ENCODE peak calls at places on chromosomes 2 and 18, in nine cellular contexts. One of them, this sample, is unnamed.

GRCh38 chr2:131039101-131039440 is 54.2 kb downstream of the FAM168B start:
- DNase-seq in CD4-positive, alpha-beta T cell: no peak
- DNase-seq in GM12878: no peak
- DNase-seq in neural progenitor cell: no peak
- DNase-seq in tibial artery: no peak
- DNase-seq in Peyer's patch: no peak
- DNase-seq in mesendoderm: no peak
- DNase-seq in endothelial cell of umbilical vein: no peak
- DNase-seq in endodermal cell: no peak
- DNase-seq in this sample: no peak

GRCh38 chr2:5690718-5691658 is 1.2 kb upstream of the SOX11 start:
- DNase-seq in CD4-positive, alpha-beta T cell: no peak
- DNase-seq in GM12878: no peak
- DNase-seq in neural progenitor cell: peak
- DNase-seq in tibial artery: no peak
- DNase-seq in Peyer's patch: no peak
- DNase-seq in mesendoderm: peak
- DNase-seq in endothelial cell of umbilical vein: no peak
- DNase-seq in endodermal cell: peak
- DNase-seq in this sample: no peak

GRCh38 chr18:50632895-50633515 is 73.1 kb downstream of the MAPK4 start:
- DNase-seq in CD4-positive, alpha-beta T cell: no peak
- DNase-seq in GM12878: no peak
- DNase-seq in neural progenitor cell: no peak
- DNase-seq in tibial artery: no peak
- DNase-seq in Peyer's patch: no peak
- DNase-seq in mesendoderm: no peak
- DNase-seq in endothelial cell of umbilical vein: no peak
- DNase-seq in endodermal cell: no peak
- DNase-seq in this sample: no peak

GRCh38 chr18:46140173-46140572 is 36.0 kb downstream of the HAUS1 start:
- DNase-seq in CD4-positive, alpha-beta T cell: no peak
- DNase-seq in GM12878: no peak
- DNase-seq in neural progenitor cell: no peak
- DNase-seq in tibial artery: no peak
- DNase-seq in Peyer's patch: no peak
- DNase-seq in mesendoderm: no peak
- DNase-seq in endothelial cell of umbilical vein: no peak
- DNase-seq in endodermal cell: no peak
- DNase-seq in this sample: no peak

GRCh38 chr2:2010266-2010665 is 266.0 kb upstream of the PXDN start:
- DNase-seq in CD4-positive, alpha-beta T cell: no peak
- DNase-seq in GM12878: no peak
- DNase-seq in neural progenitor cell: no peak
- DNase-seq in tibial artery: no peak
- DNase-seq in Peyer's patch: no peak
- DNase-seq in mesendoderm: no peak
- DNase-seq in endothelial cell of umbilical vein: no peak
- DNase-seq in endodermal cell: peak
- DNase-seq in this sample: no peak

GRCh38 chr2:11496311-11496710 is 30.4 kb upstream of the E2F6 start:
- DNase-seq in CD4-positive, alpha-beta T cell: no peak
- DNase-seq in GM12878: no peak
- DNase-seq in neural progenitor cell: no peak
- DNase-seq in tibial artery: no peak
- DNase-seq in Peyer's patch: no peak
- DNase-seq in mesendoderm: no peak
- DNase-seq in endothelial cell of umbilical vein: no peak
- DNase-seq in endodermal cell: no peak
- DNase-seq in this sample: no peak

GRCh38 chr2:121803503-121803902 is 48.1 kb downstream of the TSN start:
- DNase-seq in CD4-positive, alpha-beta T cell: no peak
- DNase-seq in GM12878: no peak
- DNase-seq in neural progenitor cell: no peak
- DNase-seq in tibial artery: no peak
- DNase-seq in Peyer's patch: no peak
- DNase-seq in mesendoderm: no peak
- DNase-seq in endothelial cell of umbilical vein: no peak
- DNase-seq in endodermal cell: no peak
- DNase-seq in this sample: no peak

GRCh38 chr2:188787661-188788044 is 186.5 kb upstream of the COL3A1 start:
- DNase-seq in CD4-positive, alpha-beta T cell: no peak
- DNase-seq in GM12878: no peak
- DNase-seq in neural progenitor cell: no peak
- DNase-seq in tibial artery: no peak
- DNase-seq in Peyer's patch: no peak
- DNase-seq in mesendoderm: no peak
- DNase-seq in endothelial cell of umbilical vein: peak
- DNase-seq in endodermal cell: no peak
- DNase-seq in this sample: no peak

DNA sequence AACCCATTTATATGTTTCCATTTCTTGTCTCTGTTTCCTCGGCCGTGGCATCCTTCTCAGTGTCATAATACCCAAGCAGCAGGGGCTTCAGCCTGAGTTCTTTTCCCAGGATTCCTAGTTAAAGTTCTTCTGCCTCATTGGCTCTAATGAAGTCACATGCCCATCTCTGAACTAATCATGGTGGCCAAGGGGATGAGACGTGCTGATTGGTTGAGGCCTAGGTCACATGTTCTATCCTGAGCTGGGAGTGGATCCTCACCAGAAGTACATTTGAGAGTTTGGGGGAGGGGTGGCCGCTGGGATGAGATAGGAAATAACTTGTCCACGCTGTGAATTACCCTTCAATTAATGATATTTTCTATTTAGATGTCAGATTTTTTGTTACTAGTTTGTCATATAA is 3.8 kb upstream of the UGT1A5 start:
- DNase-seq in CD4-positive, alpha-beta T cell: no peak
- DNase-seq in GM12878: no peak
- DNase-seq in neural progenitor cell: no peak
- DNase-seq in tibial artery: no peak
- DNase-seq in Peyer's patch: no peak
- DNase-seq in mesendoderm: peak
- DNase-seq in endothelial cell of umbilical vein: no peak
- DNase-seq in endodermal cell: no peak
- DNase-seq in this sample: no peak
- H3K27ac ChIP-seq in CD4-positive, alpha-beta T cell: no peak
- H3K27ac ChIP-seq in GM12878: no peak
- H3K27ac ChIP-seq in neural progenitor cell: no peak
- H3K27ac ChIP-seq in tibial artery: no peak
- H3K27ac ChIP-seq in Peyer's patch: no peak
- H3K27ac ChIP-seq in mesendoderm: no peak
- H3K27ac ChIP-seq in endothelial cell of umbilical vein: no peak
- H3K27ac ChIP-seq in endodermal cell: no peak
- H3K27ac ChIP-seq in this sample: no peak

GRCh38 chr2:227862741-227863588 is 8.5 kb upstream of the DAW1 start:
- DNase-seq in CD4-positive, alpha-beta T cell: no peak
- DNase-seq in GM12878: no peak
- DNase-seq in neural progenitor cell: no peak
- DNase-seq in tibial artery: peak
- DNase-seq in Peyer's patch: no peak
- DNase-seq in mesendoderm: peak
- DNase-seq in endothelial cell of umbilical vein: peak
- DNase-seq in endodermal cell: peak
- DNase-seq in this sample: no peak

GRCh38 chr2:227862227-227862740 is 9.1 kb upstream of the DAW1 start:
- DNase-seq in CD4-positive, alpha-beta T cell: no peak
- DNase-seq in GM12878: no peak
- DNase-seq in neural progenitor cell: peak
- DNase-seq in tibial artery: no peak
- DNase-seq in Peyer's patch: peak
- DNase-seq in mesendoderm: peak
- DNase-seq in endothelial cell of umbilical vein: peak
- DNase-seq in endodermal cell: no peak
- DNase-seq in this sample: peak

GRCh38 chr2:227865281-227865680 is 6.2 kb upstream of the DAW1 start:
- DNase-seq in CD4-positive, alpha-beta T cell: no peak
- DNase-seq in GM12878: no peak
- DNase-seq in neural progenitor cell: no peak
- DNase-seq in tibial artery: no peak
- DNase-seq in Peyer's patch: no peak
- DNase-seq in mesendoderm: no peak
- DNase-seq in endothelial cell of umbilical vein: no peak
- DNase-seq in endodermal cell: no peak
- DNase-seq in this sample: no peak

GRCh38 chr2:227867386-227867785 is 4.0 kb upstream of the DAW1 start:
- DNase-seq in CD4-positive, alpha-beta T cell: no peak
- DNase-seq in GM12878: no peak
- DNase-seq in neural progenitor cell: no peak
- DNase-seq in tibial artery: no peak
- DNase-seq in Peyer's patch: no peak
- DNase-seq in mesendoderm: no peak
- DNase-seq in endothelial cell of umbilical vein: no peak
- DNase-seq in endodermal cell: no peak
- DNase-seq in this sample: no peak

DNA sequence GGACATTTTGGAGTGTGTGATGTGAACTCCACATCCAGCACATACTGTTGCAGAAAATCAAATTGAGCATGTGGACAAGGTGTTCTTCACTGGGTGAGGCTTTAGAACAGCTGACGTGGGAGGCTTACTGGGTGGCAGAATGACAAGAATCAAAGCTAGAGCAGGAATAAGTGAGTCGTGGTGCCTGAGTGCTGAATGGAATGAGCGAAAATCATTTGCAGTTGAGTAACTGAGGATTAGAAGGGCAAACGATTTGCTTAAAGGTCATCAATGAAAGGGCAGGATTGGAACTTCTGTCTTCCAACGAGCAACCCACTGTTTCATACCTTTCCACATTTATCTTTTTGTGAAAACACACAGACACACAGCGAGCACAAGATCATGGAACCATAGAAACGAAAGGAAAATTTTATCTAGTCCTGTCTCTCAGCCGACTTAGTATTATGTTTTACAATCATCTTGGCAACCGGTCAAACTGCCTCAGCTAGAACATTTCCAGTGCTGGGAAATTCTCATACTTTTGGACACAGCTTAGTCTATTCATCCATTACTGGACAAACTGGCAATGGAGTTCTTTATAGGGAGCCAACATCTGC is 7.2 kb upstream of the DAW1 start:
- DNase-seq in CD4-positive, alpha-beta T cell: no peak
- DNase-seq in GM12878: no peak
- DNase-seq in neural progenitor cell: no peak
- DNase-seq in tibial artery: peak
- DNase-seq in Peyer's patch: no peak
- DNase-seq in mesendoderm: no peak
- DNase-seq in endothelial cell of umbilical vein: no peak
- DNase-seq in endodermal cell: no peak
- DNase-seq in this sample: no peak
- H3K27ac ChIP-seq in CD4-positive, alpha-beta T cell: no peak
- H3K27ac ChIP-seq in GM12878: no peak
- H3K27ac ChIP-seq in neural progenitor cell: no peak
- H3K27ac ChIP-seq in tibial artery: peak
- H3K27ac ChIP-seq in Peyer's patch: no peak
- H3K27ac ChIP-seq in mesendoderm: no peak
- H3K27ac ChIP-seq in endothelial cell of umbilical vein: no peak
- H3K27ac ChIP-seq in endodermal cell: no peak
- H3K27ac ChIP-seq in this sample: no peak

DNA sequence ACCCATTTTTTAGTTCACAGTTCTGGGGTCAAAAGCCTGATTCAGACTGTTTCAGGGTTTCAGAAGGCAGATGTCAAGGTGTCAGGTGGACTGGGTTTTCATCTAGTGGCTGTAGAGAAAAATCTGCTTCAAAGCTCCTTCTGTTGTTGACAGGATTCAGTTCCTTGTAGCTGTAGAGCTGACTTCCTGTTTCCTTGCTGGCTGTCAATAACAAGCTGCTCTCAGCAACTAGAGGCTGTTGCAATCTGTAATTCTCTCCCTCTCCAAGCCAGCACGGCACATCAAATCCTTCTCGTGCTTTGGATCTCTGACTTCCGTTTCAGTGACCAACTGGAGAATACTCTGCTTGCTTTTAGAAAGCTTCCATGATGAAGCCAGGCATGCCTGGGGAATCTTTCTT is 179.4 kb downstream of the DOK6 start:
- DNase-seq in CD4-positive, alpha-beta T cell: no peak
- DNase-seq in GM12878: peak
- DNase-seq in neural progenitor cell: no peak
- DNase-seq in tibial artery: no peak
- DNase-seq in Peyer's patch: no peak
- DNase-seq in mesendoderm: peak
- DNase-seq in endothelial cell of umbilical vein: no peak
- DNase-seq in endodermal cell: no peak
- DNase-seq in this sample: peak
- H3K27ac ChIP-seq in CD4-positive, alpha-beta T cell: no peak
- H3K27ac ChIP-seq in GM12878: no peak
- H3K27ac ChIP-seq in neural progenitor cell: no peak
- H3K27ac ChIP-seq in tibial artery: no peak
- H3K27ac ChIP-seq in Peyer's patch: no peak
- H3K27ac ChIP-seq in mesendoderm: no peak
- H3K27ac ChIP-seq in endothelial cell of umbilical vein: no peak
- H3K27ac ChIP-seq in endodermal cell: no peak
- H3K27ac ChIP-seq in this sample: no peak

GRCh38 chr2:20483496-20483895 is 36.6 kb downstream of the RHOB start:
- DNase-seq in CD4-positive, alpha-beta T cell: no peak
- DNase-seq in GM12878: no peak
- DNase-seq in neural progenitor cell: no peak
- DNase-seq in tibial artery: peak
- DNase-seq in Peyer's patch: peak
- DNase-seq in mesendoderm: no peak
- DNase-seq in endothelial cell of umbilical vein: no peak
- DNase-seq in endodermal cell: no peak
- DNase-seq in this sample: no peak

GRCh38 chr2:20484810-20485611 is 38.1 kb downstream of the RHOB start:
- DNase-seq in CD4-positive, alpha-beta T cell: no peak
- DNase-seq in GM12878: no peak
- DNase-seq in neural progenitor cell: no peak
- DNase-seq in tibial artery: no peak
- DNase-seq in Peyer's patch: no peak
- DNase-seq in mesendoderm: no peak
- DNase-seq in endothelial cell of umbilical vein: no peak
- DNase-seq in endodermal cell: peak
- DNase-seq in this sample: no peak

GRCh38 chr2:20482711-20483110 is 35.8 kb downstream of the RHOB start:
- DNase-seq in CD4-positive, alpha-beta T cell: no peak
- DNase-seq in GM12878: no peak
- DNase-seq in neural progenitor cell: no peak
- DNase-seq in tibial artery: no peak
- DNase-seq in Peyer's patch: no peak
- DNase-seq in mesendoderm: no peak
- DNase-seq in endothelial cell of umbilical vein: no peak
- DNase-seq in endodermal cell: no peak
- DNase-seq in this sample: no peak

GRCh38 chr2:20485612-20485926 is 38.7 kb downstream of the RHOB start:
- DNase-seq in CD4-positive, alpha-beta T cell: no peak
- DNase-seq in GM12878: no peak
- DNase-seq in neural progenitor cell: no peak
- DNase-seq in tibial artery: peak
- DNase-seq in Peyer's patch: no peak
- DNase-seq in mesendoderm: no peak
- DNase-seq in endothelial cell of umbilical vein: no peak
- DNase-seq in endodermal cell: no peak
- DNase-seq in this sample: no peak

DNA sequence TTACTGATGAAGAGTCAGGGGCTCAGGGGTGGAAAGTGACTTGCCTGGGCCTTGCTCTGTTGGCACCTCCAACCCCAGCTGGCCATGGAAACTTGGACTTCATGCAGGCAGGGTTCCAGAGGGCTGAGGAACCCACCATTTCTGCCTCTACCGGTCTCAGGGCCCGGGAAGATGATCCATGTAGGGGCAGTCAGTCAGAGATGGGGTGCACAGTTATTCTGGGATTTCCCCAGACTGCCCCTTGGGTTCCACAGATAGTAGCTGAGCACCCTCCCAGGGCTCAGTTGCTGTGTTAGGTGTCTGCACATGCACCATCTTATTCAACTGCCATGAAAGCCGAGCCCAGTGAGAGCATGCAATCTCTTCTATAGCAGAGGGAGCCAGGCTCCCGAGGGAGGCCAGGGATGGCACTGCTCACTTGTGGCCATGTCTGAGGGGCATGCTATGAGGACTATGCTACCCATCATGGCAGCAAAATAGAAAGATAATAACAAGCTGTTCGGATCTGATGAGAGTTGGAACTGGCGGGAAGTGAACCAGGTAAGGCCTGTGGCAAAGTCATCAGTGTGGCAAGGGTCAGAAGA is 37.3 kb downstream of the RHOB start:
- DNase-seq in CD4-positive, alpha-beta T cell: no peak
- DNase-seq in GM12878: no peak
- DNase-seq in neural progenitor cell: no peak
- DNase-seq in tibial artery: no peak
- DNase-seq in Peyer's patch: no peak
- DNase-seq in mesendoderm: no peak
- DNase-seq in endothelial cell of umbilical vein: no peak
- DNase-seq in endodermal cell: peak
- DNase-seq in this sample: no peak
- H3K27ac ChIP-seq in CD4-positive, alpha-beta T cell: no peak
- H3K27ac ChIP-seq in GM12878: no peak
- H3K27ac ChIP-seq in neural progenitor cell: no peak
- H3K27ac ChIP-seq in tibial artery: peak
- H3K27ac ChIP-seq in Peyer's patch: peak
- H3K27ac ChIP-seq in mesendoderm: no peak
- H3K27ac ChIP-seq in endothelial cell of umbilical vein: no peak
- H3K27ac ChIP-seq in endodermal cell: no peak
- H3K27ac ChIP-seq in this sample: no peak

This sample was measured in CD4-positive, CD25-positive, alpha-beta regulatory T cell.